ENCODE peak calls at places on chromosomes 11 and 22, in five cellular contexts. M is AG10803, O is fibroblast of pulmonary artery, D is lower leg skin, L is fibroblast of the aortic adventitia. S is an unnamed sample.

GRCh38 chr11:117232022-117232878 is at the start of the genes PCSK7 and RNF214:
- DNase-seq in M (peak), O (peak), D (peak), L (peak), S (peak)

GRCh38 chr11:2120359-2121100 is 18.7 kb downstream of the IGF2 start:
- DNase-seq in M (peak), O (no peak), D (no peak), L (no peak), S (peak)

GRCh38 chr11:44112083-44112865 is 16.8 kb downstream of the EXT2 start:
- DNase-seq in M (peak), O (peak), D (no peak), L (peak), S (no peak)

GRCh38 chr11:100068116-100068515 is 619.0 kb upstream of the ARHGAP42 start:
- DNase-seq in M (no peak), O (no peak), D (no peak), L (no peak), S (no peak)

GRCh38 chr22:35510481-35510934 is 30.1 kb upstream of the RASD2 start:
- DNase-seq in M (no peak), O (no peak), D (no peak), L (no peak), S (no peak)

GRCh38 chr22:22425783-22426624 is 82.5 kb downstream of the ZNF280B start:
- DNase-seq in M (no peak), O (no peak), D (peak), L (no peak), S (no peak)

GRCh38 chr11:15714641-15715399 is 600.1 kb downstream of the INSC start:
- DNase-seq in M (no peak), O (no peak), D (no peak), L (no peak), S (no peak)

GRCh38 chr11:59582006-59582405 is 33.6 kb downstream of the OSBP start:
- DNase-seq in M (no peak), O (no peak), D (no peak), L (no peak), S (no peak)

GRCh38 chr11:62850911-62851806 is 11.8 kb upstream of the WDR74 start:
- DNase-seq in M (no peak), O (no peak), D (no peak), L (no peak), S (no peak)

GRCh38 chr11:63536669-63537292 is at the start of gene PLAAT4:
- DNase-seq in M (peak), O (peak), D (peak), L (peak), S (peak)

GRCh38 chr22:44037519-44038370 is 13.6 kb downstream of the PARVB start:
- DNase-seq in M (peak), O (peak), D (no peak), L (peak), S (no peak)

GRCh38 chr11:32851251-32851650 is 21.5 kb downstream of the PRRG4 start:
- DNase-seq in M (no peak), O (no peak), D (no peak), L (no peak), S (no peak)

GRCh38 chr22:46063861-46064235 is 86.5 kb upstream of the PPARA start:
- DNase-seq in M (no peak), O (no peak), D (peak), L (no peak), S (no peak)

GRCh38 chr11:111733655-111734088 is 32.5 kb downstream of the PPP2R1B start:
- DNase-seq in M (peak), O (no peak), D (no peak), L (no peak), S (peak)

GRCh38 chr11:48170840-48171233 is 45.8 kb upstream of the OR4B1 start:
- DNase-seq in M (peak), O (peak), D (no peak), L (peak), S (no peak)

GRCh38 chr11:2548596-2548995 is 103.8 kb downstream of the KCNQ1 start:
- DNase-seq in M (no peak), O (no peak), D (no peak), L (no peak), S (no peak)

GRCh38 chr11:67022341-67022933 is 497 bp upstream of the SYT12 start:
- DNase-seq in M (no peak), O (peak), D (peak), L (peak), S (no peak)

GRCh38 chr11:19601235-19601634 is 111.4 kb upstream of the NAV2 start:
- DNase-seq in M (no peak), O (no peak), D (no peak), L (no peak), S (no peak)

GRCh38 chr11:62592216-62592815 is 993 bp upstream of the TUT1 start:
- DNase-seq in M (no peak), O (no peak), D (no peak), L (no peak), S (no peak)

GRCh38 chr11:27699926-27700350 is 317 bp downstream of the BDNF start:
- DNase-seq in M (no peak), O (no peak), D (peak), L (no peak), S (no peak)

GRCh38 chr22:38697055-38697980 is 3.4 kb downstream of the JOSD1 start:
- DNase-seq in M (peak), O (peak), D (no peak), L (peak), S (no peak)

GRCh38 chr11:117671370-117671769 is 125.6 kb downstream of the DSCAML1 start:
- DNase-seq in M (no peak), O (no peak), D (no peak), L (no peak), S (no peak)

GRCh38 chr11:69054397-69055211 is 5.9 kb downstream of the TPCN2 start:
- DNase-seq in M (no peak), O (no peak), D (no peak), L (no peak), S (peak)

GRCh38 chr11:61429346-61429690 is 457 bp downstream of the CPSF7 start:
- DNase-seq in M (peak), O (peak), D (peak), L (peak), S (peak)

GRCh38 chr11:2528301-2529050 is 83.7 kb downstream of the KCNQ1 start:
- DNase-seq in M (no peak), O (no peak), D (peak), L (no peak), S (peak)

GRCh38 chr11:33086017-33086416 is 46.6 kb downstream of the TCP11L1 start:
- DNase-seq in M (no peak), O (no peak), D (no peak), L (no peak), S (no peak)

GRCh38 chr11:114208371-114208770 is 87.8 kb upstream of the NNMT start:
- DNase-seq in M (no peak), O (no peak), D (no peak), L (no peak), S (no peak)

GRCh38 chr22:50503475-50504145 is 3.9 kb downstream of the LMF2 start:
- DNase-seq in M (no peak), O (no peak), D (no peak), L (no peak), S (peak)

GRCh38 chr11:57638811-57639320 is 10.8 kb downstream of the YPEL4 start:
- DNase-seq in M (no peak), O (no peak), D (no peak), L (peak), S (peak)
- H3K4me3 ChIP-seq in M (peak), O (peak), D (peak), L (peak), S (peak)

DNA sequence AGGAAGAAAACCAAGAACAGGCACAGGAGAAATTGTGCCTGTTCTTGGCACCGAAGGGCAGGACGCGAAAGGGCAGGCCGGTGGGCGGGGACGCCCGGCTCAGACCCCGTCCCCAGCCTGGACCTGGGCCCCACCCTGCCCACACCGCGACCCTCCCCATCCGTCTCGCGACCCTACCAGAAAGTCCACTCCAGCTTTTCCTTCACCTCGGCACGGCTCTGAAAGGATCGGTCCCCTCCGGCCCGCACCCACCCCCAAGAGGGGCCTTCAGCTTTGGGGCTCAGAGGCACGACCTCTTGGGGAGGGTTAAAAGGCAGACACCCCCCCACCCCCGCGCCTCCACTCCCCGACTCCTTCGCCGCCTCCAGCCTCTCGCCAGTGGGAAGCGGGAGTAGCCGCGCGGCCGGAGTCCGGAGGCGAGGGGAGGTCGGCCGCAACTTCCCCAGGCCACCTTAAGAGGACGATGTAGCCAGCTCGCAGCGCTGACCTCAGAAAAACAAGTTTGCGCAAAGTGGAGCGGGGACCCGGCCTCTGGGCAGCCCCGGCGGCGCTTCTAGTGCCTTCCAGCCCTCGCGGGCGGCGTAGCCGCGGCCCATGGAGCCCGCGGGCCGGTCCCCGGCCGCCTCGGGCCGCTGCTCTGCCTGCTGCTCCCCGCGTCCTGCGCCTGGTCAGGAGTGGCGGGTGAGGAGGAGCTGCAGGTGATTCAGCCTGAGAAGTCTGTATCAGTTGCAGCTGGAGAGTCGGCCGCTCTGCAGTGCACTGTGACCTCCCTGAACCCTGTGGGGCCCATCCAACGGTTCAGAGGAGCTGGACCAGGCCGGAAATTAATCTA is 4.3 kb downstream of the SEC14L6 start:
- DNase-seq in M (no peak), O (peak), D (no peak), L (no peak), S (peak)
- H3K4me3 ChIP-seq in M (no peak), O (peak), D (no peak), L (peak), S (peak)

GRCh38 chr11:827861-828167 is at the start of gene CRACR2B:
- DNase-seq in M (no peak), O (no peak), D (no peak), L (no peak), S (no peak)

GRCh38 chr11:827146-827860 is 416 bp upstream of the CRACR2B start:
- DNase-seq in M (no peak), O (no peak), D (no peak), L (no peak), S (peak)

GRCh38 chr11:828501-829115 is 889 bp downstream of the CRACR2B start:
- DNase-seq in M (no peak), O (no peak), D (no peak), L (no peak), S (no peak)

GRCh38 chr11:825366-826231 is 2.1 kb upstream of the CRACR2B start:
- DNase-seq in M (no peak), O (no peak), D (no peak), L (no peak), S (no peak)

GRCh38 chr11:826836-827145 is 928 bp upstream of the CRACR2B start:
- DNase-seq in M (no peak), O (no peak), D (no peak), L (no peak), S (no peak)
- H3K4me3 ChIP-seq in M (no peak), O (no peak), D (no peak), L (peak), S (peak)

GRCh38 chr22:17917490-17917983 is 106.8 kb downstream of the MICAL3 start:
- DNase-seq in M (no peak), O (no peak), D (no peak), L (no peak), S (no peak)

GRCh38 chr22:17914474-17914873 is 109.9 kb downstream of the MICAL3 start:
- DNase-seq in M (peak), O (no peak), D (no peak), L (peak), S (no peak)

GRCh38 chr22:17915676-17916075 is 108.7 kb downstream of the MICAL3 start:
- DNase-seq in M (no peak), O (no peak), D (no peak), L (no peak), S (no peak)

GRCh38 chr22:17915188-17915587 is 109.2 kb downstream of the MICAL3 start:
- DNase-seq in M (no peak), O (no peak), D (no peak), L (no peak), S (no peak)

GRCh38 chr22:17916226-17916889 is 108.0 kb downstream of the MICAL3 start:
- DNase-seq in M (no peak), O (no peak), D (no peak), L (no peak), S (no peak)
- H3K4me3 ChIP-seq in M (no peak), O (no peak), D (no peak), L (no peak), S (no peak)

GRCh38 chr11:64870893-64871849 is 7.2 kb downstream of the EHD1 start:
- DNase-seq in M (no peak), O (no peak), D (no peak), L (no peak), S (no peak)
- H3K4me3 ChIP-seq in M (no peak), O (no peak), D (no peak), L (no peak), S (no peak)

DNA sequence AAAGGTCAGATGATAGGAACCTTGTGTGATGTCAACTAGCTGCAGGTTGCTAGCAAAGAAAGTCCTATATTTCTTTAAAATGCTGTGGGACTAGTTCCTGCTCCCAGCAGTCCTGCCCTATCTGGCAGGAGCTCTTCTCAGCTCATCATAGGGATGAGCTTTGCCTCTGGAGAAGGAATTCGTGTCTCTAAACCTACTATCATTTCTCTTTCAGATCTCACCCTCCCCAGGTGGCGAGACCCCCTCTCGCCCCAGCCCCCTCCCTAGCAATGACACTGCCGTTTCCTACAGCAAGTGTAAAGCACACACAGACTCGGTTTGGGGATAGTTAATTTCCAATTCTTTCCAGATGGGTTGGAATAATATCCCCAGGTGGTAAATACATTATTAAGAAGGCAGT is 533.3 kb downstream of the OPCML start:
- DNase-seq in M (no peak), O (no peak), D (no peak), L (no peak), S (peak)
- H3K4me3 ChIP-seq in M (no peak), O (no peak), D (no peak), L (no peak), S (no peak)